ENCODE peak calls at places on chromosomes 11 and 22, in four cellular contexts. W is PC-3, M is amniotic stem cell, J is left cardiac atrium. N is an unnamed sample.

GRCh38 chr22:37731804-37732471 is 35.1 kb downstream of the TRIOBP start:
- DNase-seq in W (no peak), M (no peak), J (no peak), N (peak)

GRCh38 chr11:76661835-76662434 is 8.6 kb downstream of the LRRC32 start:
- DNase-seq in W (no peak), M (no peak), J (peak), N (no peak)

GRCh38 chr11:13249992-13250391 is 27.6 kb upstream of the BMAL1 start:
- DNase-seq in W (peak), M (no peak), J (no peak), N (no peak)

GRCh38 chr11:108511851-108512474 is 13.8 kb upstream of the POGLUT3 start:
- DNase-seq in W (peak), M (no peak), J (no peak), N (no peak)

GRCh38 chr22:46499798-46500174 is 37.6 kb downstream of the CELSR1 start:
- DNase-seq in W (no peak), M (no peak), J (no peak), N (no peak)

GRCh38 chr11:88790179-88790578 is 275.6 kb downstream of the GRM5 start:
- DNase-seq in W (no peak), M (no peak), J (no peak), N (no peak)

GRCh38 chr22:25383278-25383820 is 163.9 kb downstream of the CRYBB2 start:
- DNase-seq in W (no peak), M (no peak), J (no peak), N (no peak)

GRCh38 chr11:12175694-12176241 is 65.4 kb downstream of the MICAL2 start:
- DNase-seq in W (peak), M (peak), J (no peak), N (peak)

GRCh38 chr22:39593061-39593930 is 22.7 kb downstream of the CACNA1I start:
- DNase-seq in W (no peak), M (no peak), J (no peak), N (no peak)

GRCh38 chr11:123239371-123240150 is 44.5 kb upstream of the CLMP start:
- DNase-seq in W (peak), M (no peak), J (no peak), N (no peak)

GRCh38 chr11:32225491-32226285 is 134.8 kb downstream of the RCN1 start:
- DNase-seq in W (no peak), M (no peak), J (no peak), N (no peak)

GRCh38 chr11:60831501-60832079 is 10.3 kb upstream of the CCDC86 start:
- DNase-seq in W (peak), M (no peak), J (no peak), N (no peak)

GRCh38 chr11:61826930-61827572 is 1.0 kb upstream of the FADS2 start:
- DNase-seq in W (no peak), M (no peak), J (no peak), N (peak)

GRCh38 chr11:47020793-47021624 is 84.4 kb downstream of the CSTPP1 start:
- DNase-seq in W (no peak), M (no peak), J (no peak), N (no peak)

GRCh38 chr11:35838071-35838470 is 105.8 kb upstream of the LDLRAD3 start:
- DNase-seq in W (no peak), M (no peak), J (no peak), N (no peak)

GRCh38 chr11:30107899-30108298 is 91.1 kb upstream of the KCNA4 start:
- DNase-seq in W (peak), M (peak), J (no peak), N (peak)

GRCh38 chr11:63769044-63769718 is 606 bp upstream of the ZFTA start:
- DNase-seq in W (peak), M (no peak), J (peak), N (peak)

GRCh38 chr22:37019309-37020191 is at the start of the genes MPST and TST:
- DNase-seq in W (peak), M (peak), J (peak), N (peak)

GRCh38 chr11:130549393-130549999 is 101.1 kb downstream of the ADAMTS15 start:
- DNase-seq in W (no peak), M (no peak), J (no peak), N (no peak)

GRCh38 chr11:121460941-121461514 is 8.3 kb upstream of the SORL1-AS1 start:
- DNase-seq in W (peak), M (no peak), J (no peak), N (no peak)

GRCh38 chr11:76789443-76789719 is 6.2 kb downstream of the TSKU start:
- DNase-seq in W (no peak), M (no peak), J (no peak), N (no peak)

GRCh38 chr11:105151936-105152554 is 12.5 kb upstream of the CARD18 start:
- DNase-seq in W (peak), M (no peak), J (no peak), N (no peak)

GRCh38 chr11:44607324-44607962 is 42.0 kb downstream of the CD82 start:
- DNase-seq in W (no peak), M (no peak), J (no peak), N (no peak)

GRCh38 chr11:16136792-16137395 is 219.5 kb downstream of the SOX6 start:
- DNase-seq in W (no peak), M (no peak), J (no peak), N (no peak)

GRCh38 chr11:2122222-2122906 is 16.8 kb downstream of the IGF2 start:
- DNase-seq in W (peak), M (peak), J (no peak), N (no peak)

GRCh38 chr11:120068114-120068573 is 69.8 kb downstream of the TRIM29 start:
- DNase-seq in W (peak), M (no peak), J (no peak), N (peak)

GRCh38 chr11:102837646-102838045 is 5.8 kb downstream of the MMP3 start:
- DNase-seq in W (no peak), M (no peak), J (no peak), N (no peak)

GRCh38 chr22:42711895-42712837 is 8.5 kb downstream of the A4GALT start:
- DNase-seq in W (no peak), M (no peak), J (peak), N (no peak)

GRCh38 chr11:59728913-59729312 is 15.3 kb upstream of the OR10V1 start:
- DNase-seq in W (no peak), M (no peak), J (no peak), N (peak)

GRCh38 chr22:37309221-37310074 is 27.1 kb downstream of the CYTH4 start:
- DNase-seq in W (no peak), M (no peak), J (no peak), N (peak)

GRCh38 chr11:113431746-113432145 is 43.5 kb downstream of the DRD2 start:
- DNase-seq in W (no peak), M (no peak), J (no peak), N (no peak)